ENCODE peak calls at places on chromosomes 3 and 15, in four cellular contexts. H is cardiac muscle cell, G is kidney, U is breast epithelium. E is an unnamed sample. For H3K4me1, the result is how much of the 10 kb centered on the place peaks cover.

GRCh38 chr15:49441816-49442215 is 18.8 kb downstream of the FGF7 start:
- DNase-seq in H (no peak), G (no peak), U (no peak), E (no peak)

GRCh38 chr3:40925228-40925627 is 274.1 kb upstream of the CTNNB1 start:
- DNase-seq in H (no peak), G (no peak), U (no peak), E (no peak)

GRCh38 chr3:51245871-51246270 is 139.2 kb upstream of the MANF start:
- DNase-seq in H (no peak), G (no peak), U (no peak), E (no peak)

GRCh38 chr3:52015431-52016256 is 19.9 kb upstream of the RPL29 start:
- DNase-seq in H (no peak), G (no peak), U (no peak), E (no peak)

GRCh38 chr3:40593351-40593750 is 68.6 kb downstream of the ZNF621 start:
- DNase-seq in H (peak), G (no peak), U (no peak), E (no peak)

GRCh38 chr3:122697952-122698625 is 17.4 kb downstream of the PARP14 start:
- DNase-seq in H (no peak), G (no peak), U (no peak), E (no peak)

GRCh38 chr15:89587955-89588354 is 12.7 kb downstream of the TICRR start:
- DNase-seq in H (peak), G (no peak), U (no peak), E (no peak)

GRCh38 chr3:183818706-183819624 is 6.4 kb downstream of the MAP6D1 start:
- DNase-seq in H (no peak), G (no peak), U (no peak), E (no peak)

GRCh38 chr3:53068176-53068575 is 22.3 kb upstream of the SFMBT1 start:
- DNase-seq in H (no peak), G (no peak), U (peak), E (no peak)

GRCh38 chr15:80825361-80826030 is 46.3 kb downstream of the CEMIP start:
- DNase-seq in H (peak), G (no peak), U (no peak), E (no peak)
- TF ChIP-seq CTCF in H (no peak), G (no peak), U (no peak), E (no peak)

GRCh38 chr3:127787966-127788365 is 34.3 kb downstream of the MGLL start:
- DNase-seq in H (no peak), G (no peak), U (no peak), E (no peak)
- H3K4me1 ChIP-seq in H (under half), G (under half), U (under half), E (under half)

GRCh38 chr15:82186748-82187415 is 75.7 kb downstream of the EFL1 start:
- DNase-seq in H (no peak), G (no peak), U (no peak), E (no peak)

GRCh38 chr15:82184355-82184754 is 78.2 kb downstream of the EFL1 start:
- DNase-seq in H (no peak), G (no peak), U (no peak), E (no peak)

GRCh38 chr15:82186161-82186560 is 76.4 kb downstream of the EFL1 start:
- DNase-seq in H (no peak), G (no peak), U (no peak), E (no peak)

GRCh38 chr15:82184776-82185175 is 77.8 kb downstream of the EFL1 start:
- DNase-seq in H (peak), G (no peak), U (no peak), E (no peak)

DNA sequence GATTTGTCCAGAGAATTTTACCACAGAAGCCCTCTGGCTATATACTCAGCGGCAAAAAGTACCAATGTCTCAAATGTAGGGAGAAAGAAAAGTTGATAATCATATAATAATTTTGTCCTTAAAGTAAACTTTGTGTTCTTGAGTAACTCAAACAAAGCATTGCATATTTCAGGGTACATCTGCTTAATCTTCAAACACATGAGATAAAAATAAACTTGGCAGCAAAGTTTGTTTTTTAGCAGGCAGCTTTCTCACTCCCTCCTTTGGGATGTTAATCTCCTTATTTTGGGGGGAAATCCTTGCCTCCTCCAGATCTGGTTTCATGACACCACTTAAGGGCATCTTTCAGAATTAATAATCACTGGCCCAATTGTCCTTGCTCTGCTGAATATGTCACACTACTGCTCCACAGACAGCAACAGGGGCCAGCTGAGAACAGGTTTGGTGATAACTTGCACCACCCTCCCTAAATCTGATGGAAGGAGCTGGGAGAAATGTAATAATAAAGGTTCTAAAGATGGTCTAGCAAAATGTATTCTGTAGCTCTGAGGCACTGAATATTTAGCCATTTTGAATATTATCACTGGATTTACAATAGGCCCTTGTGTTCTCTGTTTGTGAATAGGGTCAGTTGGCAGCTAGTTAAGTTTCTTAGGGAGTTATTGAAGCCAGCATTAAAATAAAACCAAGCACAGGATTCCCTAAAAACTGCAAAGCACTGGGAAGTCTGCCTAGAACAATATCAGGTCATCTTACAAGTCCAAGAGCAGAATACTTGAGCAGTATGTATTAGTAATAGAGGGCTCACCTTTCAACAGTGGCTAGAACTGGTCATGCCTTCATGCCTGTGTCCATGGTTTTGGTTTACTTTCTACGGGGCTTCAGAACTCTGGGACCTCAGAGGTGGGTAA is 79.2 kb downstream of the EFL1 start:
- DNase-seq in H (peak), G (no peak), U (no peak), E (no peak)
- H3K4me3 ChIP-seq in H (no peak), G (no peak), U (no peak), E (no peak)

DNA sequence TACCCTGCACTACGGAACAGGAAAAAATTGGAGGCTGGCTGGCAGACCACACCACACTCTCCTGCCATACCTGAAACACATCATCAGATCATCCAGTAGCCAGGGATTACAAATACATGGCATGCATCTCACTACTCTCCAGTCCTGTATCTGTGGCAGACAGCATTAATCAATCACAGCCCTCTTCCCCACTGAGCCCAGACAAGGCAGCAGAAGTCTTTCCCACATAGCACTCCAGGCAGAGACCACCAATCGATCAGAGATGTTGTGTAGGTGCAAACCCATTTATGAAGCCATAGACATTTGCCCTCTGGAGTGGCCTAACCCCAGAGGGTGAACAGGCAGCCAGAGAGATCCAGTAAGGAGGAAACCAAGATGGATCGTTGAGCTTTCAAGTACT is 410.9 kb upstream of the PROK2 start:
- DNase-seq in H (no peak), G (no peak), U (no peak), E (no peak)
- TF ChIP-seq CTCF in H (no peak), G (no peak), U (no peak), E (no peak)

GRCh38 chr3:96106701-96107100 is 707.7 kb upstream of the EPHA6 start:
- DNase-seq in H (no peak), G (no peak), U (no peak), E (no peak)

DNA sequence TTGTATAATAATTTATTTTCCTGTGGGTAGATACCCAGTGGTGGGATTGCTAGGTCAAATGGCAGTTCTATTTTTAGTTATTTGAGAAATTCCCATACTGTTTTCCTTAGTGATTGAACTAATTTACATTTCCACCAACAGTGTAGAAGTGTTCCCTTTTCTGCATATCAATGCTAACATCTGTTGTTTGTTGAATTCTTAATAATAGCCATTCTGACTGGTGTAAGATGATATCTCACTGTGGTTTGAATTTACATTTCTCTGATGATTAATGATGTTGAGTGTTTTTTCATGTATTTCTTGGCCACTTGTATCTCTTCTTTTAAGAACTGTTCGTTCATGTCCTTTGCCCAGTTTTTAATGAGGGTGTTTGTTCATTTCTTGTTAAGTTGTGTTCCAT is 713.4 kb upstream of the EPHA6 start:
- DNase-seq in H (no peak), G (no peak), U (no peak), E (no peak)
- H3K4me1 ChIP-seq in H (under half), G (under half), U (under half), E (under half)

DNA sequence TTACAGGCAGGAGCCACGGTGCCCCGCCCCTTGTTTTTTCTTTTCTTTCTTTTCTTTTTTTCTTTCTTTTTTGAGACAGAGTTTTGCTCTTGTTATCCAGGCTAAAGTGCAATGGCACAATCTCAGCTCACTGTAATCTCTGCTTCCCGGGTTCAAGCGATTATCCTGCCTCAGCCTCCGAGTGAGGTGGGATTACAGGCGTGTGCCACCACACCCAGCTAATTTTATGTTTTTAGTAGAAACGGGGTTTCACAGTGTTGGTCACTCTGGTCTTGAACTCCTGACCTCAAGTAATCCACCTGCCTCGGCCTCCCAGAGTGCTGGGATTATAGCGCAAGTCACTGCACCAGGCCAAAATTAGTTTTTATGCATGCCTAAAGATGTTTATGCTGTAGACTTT is 2.5 kb downstream of the RPL35A start:
- DNase-seq in H (no peak), G (no peak), U (no peak), E (no peak)
- H3K4me3 ChIP-seq in H (no peak), G (no peak), U (no peak), E (no peak)

DNA sequence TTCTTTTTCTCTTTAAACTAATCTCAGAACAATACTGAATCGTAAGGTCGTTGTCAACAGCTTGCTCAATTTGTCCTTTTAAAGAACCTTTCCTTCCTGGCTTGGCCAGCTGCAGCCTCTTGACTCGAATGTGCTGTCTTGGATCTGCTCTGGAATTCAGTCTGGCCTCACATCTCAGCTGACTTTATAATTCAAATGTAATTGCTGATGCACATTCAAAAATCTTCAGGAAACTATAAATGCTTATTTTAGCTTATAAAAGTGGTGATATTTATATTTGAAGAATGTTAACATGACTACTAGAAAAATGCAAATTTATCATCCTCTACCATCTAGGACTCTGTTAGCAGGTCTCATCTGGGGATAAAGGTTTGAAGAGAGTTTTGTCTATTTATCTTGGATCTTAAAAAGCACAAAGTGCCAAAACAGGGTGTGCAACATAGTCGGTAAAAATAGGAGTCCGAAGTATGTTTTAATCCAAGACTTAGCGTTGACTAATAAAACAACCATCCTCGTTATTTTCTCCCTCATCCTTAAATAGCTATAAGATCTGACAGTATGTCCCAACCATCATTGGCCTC is 1035.2 kb downstream of the MCTP2 start:
- DNase-seq in H (peak), G (no peak), U (no peak), E (no peak)
- TF ChIP-seq CTCF in H (no peak), G (no peak), U (no peak), E (no peak)

GRCh38 chr15:25676070-25676469 is 187.1 kb downstream of the ATP10A start:
- DNase-seq in H (no peak), G (no peak), U (no peak), E (no peak)

GRCh38 chr15:25673972-25674371 is 189.2 kb downstream of the ATP10A start:
- DNase-seq in H (no peak), G (no peak), U (no peak), E (no peak)

GRCh38 chr15:25673351-25673750 is 189.8 kb downstream of the ATP10A start:
- DNase-seq in H (no peak), G (no peak), U (no peak), E (no peak)

GRCh38 chr15:25675396-25675795 is 187.7 kb downstream of the ATP10A start:
- DNase-seq in H (no peak), G (no peak), U (no peak), E (no peak)

DNA sequence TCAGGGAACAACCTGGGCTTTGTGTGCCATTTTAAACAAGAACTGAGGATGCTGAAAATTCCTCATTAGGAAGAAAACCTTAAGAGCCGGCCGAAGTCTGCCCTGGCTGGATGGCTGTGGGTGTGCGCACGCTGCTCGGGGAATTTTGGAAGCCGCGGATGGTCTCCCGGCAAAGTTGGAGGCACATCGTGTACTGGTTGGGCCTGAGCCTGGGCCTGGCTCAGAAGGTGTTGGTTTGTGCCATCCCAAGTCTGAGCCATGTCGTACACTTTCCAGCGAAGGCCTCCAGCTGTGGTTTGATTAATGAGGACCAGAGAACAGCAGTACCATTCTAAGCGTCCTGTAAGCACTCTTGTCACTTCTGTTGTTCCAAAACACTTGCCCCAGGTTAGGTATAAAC is 188.2 kb downstream of the ATP10A start:
- DNase-seq in H (no peak), G (no peak), U (peak), E (no peak)
- H3K4me1 ChIP-seq in H (under half), G (under half), U (under half), E (under half)

GRCh38 chr3:71486831-71487230 is 96.7 kb downstream of the FOXP1 start:
- DNase-seq in H (no peak), G (no peak), U (no peak), E (no peak)
- H3K4me3 ChIP-seq in H (no peak), G (no peak), U (no peak), E (no peak)

DNA sequence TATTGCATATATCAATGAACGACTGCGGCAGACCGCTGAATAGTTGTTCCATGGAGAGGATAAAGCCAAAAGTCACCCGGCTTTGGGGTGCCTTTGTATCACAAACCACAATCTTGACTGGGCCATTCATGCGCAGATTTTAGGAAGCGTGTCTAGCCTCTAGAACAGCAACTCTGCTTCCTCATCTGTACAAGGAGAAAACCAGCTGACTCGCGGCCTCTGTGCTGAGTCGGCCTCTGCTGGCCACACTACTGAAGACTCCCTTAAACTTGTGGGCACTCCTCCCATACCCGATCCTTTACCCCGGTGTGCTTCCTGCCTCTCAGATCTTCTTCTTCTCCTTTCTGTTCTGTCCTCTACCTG is 872 bp downstream of the DLEC1 start:
- DNase-seq in H (peak), G (no peak), U (peak), E (no peak)
- TF ChIP-seq CTCF in H (peak), G (peak), U (peak), E (no peak)

E was measured in Caco-2.